ENCODE peak calls at places on chromosomes 13 and 19, in seven cellular contexts. X, K, P, B, W, R and J are unnamed samples.

GRCh38 chr13:98080280-98080679 is 62.6 kb upstream of the FARP1 start:
- DNase-seq in X (no peak), K (no peak), P (no peak), B (no peak), W (no peak), R (no peak), J (no peak)

GRCh38 chr19:33498391-33499000 is 23.1 kb downstream of the PEPD start:
- DNase-seq in X (no peak), K (no peak), P (peak; percentile 39), B (no peak), W (no peak), R (no peak), J (no peak)

GRCh38 chr13:92972751-92973150 is 253.9 kb upstream of the GPC6 start:
- DNase-seq in X (no peak), K (no peak), P (no peak), B (no peak), W (no peak), R (no peak), J (no peak)

GRCh38 chr19:52221831-52222375 is 32.1 kb downstream of the PPP2R1A start:
- DNase-seq in X (no peak), K (no peak), P (no peak), B (no peak), W (no peak), R (no peak), J (no peak)

GRCh38 chr13:23847545-23847944 is 41.7 kb downstream of the MIPEP start:
- DNase-seq in X (no peak), K (no peak), P (no peak), B (no peak), W (no peak), R (no peak), J (no peak)

GRCh38 chr13:41700790-41701310 is 243.5 kb downstream of the RGCC start:
- DNase-seq in X (no peak), K (no peak), P (no peak), B (peak; percentile 28), W (no peak), R (no peak), J (no peak)

GRCh38 chr13:69418319-69418718 is 689.3 kb upstream of the ATXN8OS start:
- DNase-seq in X (no peak), K (no peak), P (no peak), B (no peak), W (no peak), R (no peak), J (no peak)

GRCh38 chr19:52946322-52947310 is 16.1 kb downstream of the ZNF816 start:
- DNase-seq in X (no peak), K (peak; percentile 48), P (no peak), B (no peak), W (peak; percentile 54), R (peak; percentile 57), J (no peak)

GRCh38 chr19:2391118-2391725 is 31.2 kb downstream of the TMPRSS9 start:
- DNase-seq in X (no peak), K (no peak), P (no peak), B (peak; percentile 35), W (peak; percentile 43), R (no peak), J (no peak)

GRCh38 chr13:114315074-114315785 is 927 bp downstream of the CHAMP1 start:
- DNase-seq in X (no peak), K (no peak), P (no peak), B (no peak), W (no peak), R (no peak), J (no peak)

GRCh38 chr13:38951525-38952313 is 38.9 kb downstream of the STOML3 start:
- DNase-seq in X (no peak), K (peak; percentile 49), P (no peak), B (no peak), W (no peak), R (no peak), J (no peak)

GRCh38 chr13:33676700-33677048 is 141.3 kb upstream of the RFC3 start:
- DNase-seq in X (peak; percentile 47), K (peak; percentile 80), P (no peak), B (peak; percentile 70), W (peak; percentile 67), R (peak; percentile 22), J (no peak)

GRCh38 chr19:54792814-54793213 is 10.6 kb upstream of the KIR2DL4 start:
- DNase-seq in X (no peak), K (no peak), P (no peak), B (no peak), W (no peak), R (no peak), J (no peak)

GRCh38 chr13:43815204-43815603 is 28.4 kb upstream of the ENOX1 start:
- DNase-seq in X (no peak), K (no peak), P (no peak), B (peak; percentile 41), W (peak; percentile 24), R (no peak), J (no peak)

GRCh38 chr13:29767006-29767405 is 83.4 kb downstream of the UBL3 start:
- DNase-seq in X (no peak), K (no peak), P (no peak), B (no peak), W (no peak), R (no peak), J (no peak)

GRCh38 chr19:54030895-54031586 is 32.7 kb downstream of the VSTM1 start:
- DNase-seq in X (no peak), K (no peak), P (no peak), B (no peak), W (no peak), R (no peak), J (no peak)

GRCh38 chr13:22055259-22055658 is 384.4 kb downstream of the FGF9 start:
- DNase-seq in X (no peak), K (no peak), P (no peak), B (no peak), W (no peak), R (no peak), J (no peak)

GRCh38 chr13:98506343-98507059 is 70.4 kb downstream of the STK24 start:
- DNase-seq in X (no peak), K (peak; percentile 81), P (peak; percentile 56), B (no peak), W (no peak), R (no peak), J (no peak)

GRCh38 chr13:73741111-73741510 is 393.1 kb downstream of the KLF12 start:
- DNase-seq in X (no peak), K (no peak), P (no peak), B (no peak), W (no peak), R (peak; percentile 16), J (no peak)

GRCh38 chr19:13160557-13160956 is 10.3 kb downstream of the IER2 start:
- DNase-seq in X (no peak), K (no peak), P (no peak), B (no peak), W (no peak), R (no peak), J (no peak)

GRCh38 chr13:99796175-99796819 is 175.3 kb downstream of the ZIC5 start:
- DNase-seq in X (no peak), K (no peak), P (no peak), B (no peak), W (peak; percentile 23), R (no peak), J (no peak)

GRCh38 chr19:58274771-58275199 is 4.0 kb upstream of the ZNF8 start:
- DNase-seq in X (no peak), K (no peak), P (no peak), B (no peak), W (no peak), R (no peak), J (no peak)

GRCh38 chr19:3606690-3607289 is at the start of gene TBXA2R:
- DNase-seq in X (no peak), K (peak; percentile 77), P (peak; percentile 84), B (peak; percentile 75), W (peak; percentile 84), R (peak; percentile 91), J (no peak)

GRCh38 chr13:36866232-36866631 is 47.2 kb downstream of the RFXAP start:
- DNase-seq in X (no peak), K (no peak), P (no peak), B (no peak), W (no peak), R (no peak), J (no peak)
- TF ChIP-seq POLR2A in X (no peak), K (no peak), P (no peak), B (no peak), W (no peak), R (no peak), J (no peak)

GRCh38 chr13:67867206-67867605 is 637.1 kb upstream of the PCDH9 start:
- DNase-seq in X (no peak), K (no peak), P (no peak), B (no peak), W (no peak), R (no peak), J (no peak)
- TF ChIP-seq CTCF in X (no peak), K (no peak), P (no peak), B (no peak), W (no peak), R (no peak), J (no peak)

DNA sequence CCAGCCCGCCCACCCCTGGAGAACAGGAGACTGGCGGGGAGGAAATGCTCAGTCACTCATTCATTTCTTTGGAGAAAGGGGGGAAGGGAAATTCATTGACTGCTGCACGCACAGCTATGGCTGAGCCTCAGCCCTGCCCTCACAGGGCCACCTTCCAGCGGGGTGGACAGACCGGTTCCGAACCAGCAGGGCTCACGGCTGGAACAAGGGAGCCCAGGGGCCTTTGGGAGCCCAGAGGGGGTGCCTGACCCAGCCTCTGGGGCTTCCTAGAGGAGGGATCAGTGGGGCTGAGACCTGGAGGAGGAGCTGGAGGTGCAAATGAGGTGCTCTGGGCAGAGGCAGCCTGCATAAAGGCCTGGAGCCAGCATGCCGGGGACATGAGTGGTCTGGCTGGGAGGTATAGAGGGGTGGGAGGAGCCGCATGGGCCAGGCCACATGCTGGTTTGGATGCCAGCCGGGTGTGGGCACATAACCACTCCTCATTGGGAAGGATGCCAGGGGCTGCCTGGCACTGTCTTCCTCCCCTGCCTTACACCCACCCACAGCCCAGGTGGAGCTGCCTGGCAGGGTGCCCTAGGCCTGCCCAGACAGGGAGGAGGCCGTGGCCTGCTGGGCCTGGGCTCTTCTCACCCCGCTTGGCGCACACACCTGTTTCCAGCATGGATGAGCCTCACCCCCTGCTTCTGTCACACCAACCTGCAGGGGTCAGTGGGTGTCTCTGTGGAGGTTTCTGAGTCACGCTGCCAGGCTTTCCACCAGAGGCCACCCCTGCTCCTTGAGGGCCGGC is 26.9 kb downstream of the PPP5C start:
- DNase-seq in X (no peak), K (peak; percentile 95), P (peak; percentile 90), B (peak; percentile 87), W (no peak), R (peak; percentile 55), J (peak; percentile 31)
- TF ChIP-seq POLR2A in X (no peak), K (no peak), P (no peak), B (no peak), W (no peak), R (no peak), J (no peak)

GRCh38 chr19:39508629-39509028 is 6.3 kb upstream of the SELENOV start:
- DNase-seq in X (no peak), K (no peak), P (no peak), B (no peak), W (no peak), R (no peak), J (no peak)

GRCh38 chr19:39506944-39507714 is 7.8 kb upstream of the SELENOV start:
- DNase-seq in X (no peak), K (no peak), P (no peak), B (no peak), W (peak; percentile 81), R (peak; percentile 59), J (no peak)

GRCh38 chr19:39507715-39508364 is 7.1 kb upstream of the SELENOV start:
- DNase-seq in X (no peak), K (no peak), P (no peak), B (no peak), W (no peak), R (no peak), J (no peak)

GRCh38 chr19:39509233-39509632 is 5.7 kb upstream of the SELENOV start:
- DNase-seq in X (no peak), K (no peak), P (no peak), B (no peak), W (no peak), R (no peak), J (no peak)

GRCh38 chr19:39506598-39506943 is 7.8 kb downstream of the DLL3 start:
- DNase-seq in X (no peak), K (no peak), P (no peak), B (no peak), W (no peak), R (no peak), J (no peak)
- TF ChIP-seq CTCF in X (no peak), K (no peak), P (no peak), B (no peak), W (no peak), R (no peak), J (no peak)